ENCODE peak calls at places on chromosomes 5 and 9, in six cellular contexts. D, F, M, A, X and B are unnamed samples.
A peak's percentile ranks its signal among the peaks of the same experiment; 100 is the strongest.

GRCh38 chr9:22216730-22217160 is 207.6 kb upstream of the CDKN2B start:
- DNase-seq in D (no peak), A (no peak), X (no peak), F (no peak), M (no peak), B (no peak)

GRCh38 chr5:126446498-126447224 is 23.5 kb downstream of the GRAMD2B start:
- DNase-seq in X (no peak), F (no peak), M (no peak), D (peak; percentile 61), A (no peak), B (peak; percentile 53)

GRCh38 chr9:75601280-75601679 is 289.2 kb upstream of the PCSK5 start:
- DNase-seq in X (no peak), M (no peak), F (no peak), D (no peak), A (no peak), B (no peak)

GRCh38 chr5:166324372-166324771 is 1967.1 kb upstream of the WWC1 start:
- DNase-seq in D (no peak), A (peak; percentile 58), X (no peak), F (no peak), M (no peak), B (no peak)

GRCh38 chr9:81871695-81872094 is 56.5 kb upstream of the SPATA31D4 start:
- DNase-seq in D (no peak), A (no peak), M (no peak), X (no peak), F (no peak), B (no peak)

GRCh38 chr5:139980765-139981164 is 62.3 kb downstream of the NRG2 start:
- DNase-seq in A (no peak), F (no peak), M (no peak), X (no peak), D (no peak), B (no peak)

GRCh38 chr5:176900783-176901204 is 1.6 kb upstream of the HK3 start:
- DNase-seq in M (no peak), A (no peak), D (no peak), F (no peak), X (no peak), B (no peak)

GRCh38 chr5:31086839-31087415 is 106.6 kb upstream of the CDH6 start:
- DNase-seq in F (no peak), M (no peak), X (no peak), A (no peak), D (no peak), B (no peak)

GRCh38 chr9:97615439-97616072 is 17.6 kb downstream of the TSTD2 start:
- DNase-seq in A (peak; percentile 79), X (peak; percentile 76), D (peak; percentile 70), F (peak; percentile 70), M (no peak), B (peak; percentile 77)

GRCh38 chr5:161051920-161052500 is 200.0 kb upstream of the ATP10B start:
- DNase-seq in M (no peak), A (no peak), F (no peak), X (no peak), D (no peak), B (no peak)

GRCh38 chr5:10633271-10634049 is 69.6 kb downstream of the ANKRD33B start:
- DNase-seq in F (no peak), A (no peak), X (peak; percentile 8), D (no peak), M (peak; percentile 40), B (no peak)

GRCh38 chr9:106718996-106719395 is 144.0 kb upstream of the ZNF462 start:
- DNase-seq in A (no peak), F (no peak), X (no peak), D (no peak), M (no peak), B (no peak)

GRCh38 chr5:135384898-135385297 is 14.1 kb downstream of the MACROH2A1 start:
- DNase-seq in A (no peak), D (no peak), M (no peak), F (no peak), X (no peak), B (no peak)

GRCh38 chr5:155839251-155840037 is 487.5 kb upstream of the SGCD start:
- DNase-seq in M (no peak), D (no peak), F (no peak), X (no peak), A (peak; percentile 70), B (no peak)

GRCh38 chr5:55620009-55620770 is 85.4 kb upstream of the PLPP1 start:
- DNase-seq in X (no peak), D (no peak), A (no peak), F (no peak), M (no peak), B (no peak)

GRCh38 chr5:160097981-160098380 is 21.3 kb downstream of the PWWP2A start:
- DNase-seq in M (no peak), D (no peak), X (no peak), F (no peak), A (no peak), B (no peak)

GRCh38 chr5:148790545-148791333 is 35.7 kb upstream of the ADRB2 start:
- DNase-seq in F (no peak), X (no peak), A (no peak), M (no peak), D (no peak), B (no peak)

GRCh38 chr5:39019231-39019630 is 55.0 kb downstream of the RICTOR start:
- DNase-seq in D (no peak), F (no peak), M (no peak), A (no peak), X (no peak), B (no peak)

GRCh38 chr5:2205185-2205585 is 322.5 kb upstream of the IRX4 start:
- DNase-seq in A (no peak), M (no peak), D (no peak), F (no peak), X (no peak), B (no peak)

GRCh38 chr9:93111371-93112115 is 15.5 kb downstream of the CARD19 start:
- DNase-seq in F (no peak), M (peak; percentile 68), D (no peak), X (no peak), A (no peak), B (no peak)

GRCh38 chr9:98081477-98082219 is 25.1 kb downstream of the NANS start:
- DNase-seq in D (peak; percentile 57), F (no peak), A (no peak), X (no peak), M (peak; percentile 72), B (no peak)

GRCh38 chr5:151092750-151093149 is 11.9 kb upstream of the TNIP1 start:
- DNase-seq in X (no peak), A (no peak), M (no peak), F (no peak), D (no peak), B (no peak)

GRCh38 chr5:172707285-172708182 is 63.5 kb downstream of the DUSP1 start:
- DNase-seq in D (no peak), X (peak; percentile 50), M (peak; percentile 69), F (no peak), A (peak; percentile 81), B (peak; percentile 37)

GRCh38 chr5:165130656-165131055 is 1625.2 kb downstream of the MAT2B start:
- DNase-seq in X (no peak), A (no peak), M (no peak), D (no peak), F (no peak), B (no peak)

GRCh38 chr9:13109781-13110180 is 169.7 kb downstream of the MPDZ start:
- DNase-seq in M (no peak), A (no peak), F (no peak), X (no peak), D (no peak), B (no peak)

GRCh38 chr5:57745676-57746075 is 263.1 kb upstream of the ACTBL2 start:
- DNase-seq in M (no peak), A (no peak), F (no peak), D (no peak), X (no peak), B (no peak)

GRCh38 chr9:128568470-128569083 is 16.2 kb downstream of the SPTAN1 start:
- DNase-seq in D (no peak), X (no peak), F (no peak), A (no peak), M (no peak), B (no peak)

GRCh38 chr9:30714389-30714788 is 1670.1 kb upstream of the ACO1 start:
- DNase-seq in D (no peak), F (no peak), M (no peak), X (no peak), A (no peak), B (no peak)

GRCh38 chr5:170691623-170692022 is 91.9 kb upstream of the GABRP start:
- DNase-seq in D (no peak), X (no peak), A (peak; percentile 80), F (no peak), M (no peak), B (no peak)

GRCh38 chr5:84861306-84861705 is 476.6 kb upstream of the EDIL3 start:
- DNase-seq in M (no peak), A (no peak), D (no peak), X (no peak), F (no peak), B (no peak)

GRCh38 chr5:156402387-156402921 is 75.5 kb downstream of the SGCD start:
- DNase-seq in D (peak; percentile 33), F (no peak), M (no peak), X (peak; percentile 10), A (peak; percentile 79), B (peak; percentile 8)

GRCh38 chr5:179225387-179225786 is 119.9 kb downstream of the ADAMTS2 start:
- DNase-seq in X (no peak), M (no peak), D (peak; percentile 2), F (no peak), A (no peak), B (no peak)

GRCh38 chr5:91141642-91142041 is 241.5 kb downstream of the ARRDC3 start:
- DNase-seq in D (no peak), M (no peak), F (no peak), A (peak; percentile 25), X (no peak), B (peak; percentile 68)

GRCh38 chr9:87276851-87277251 is 220.8 kb upstream of the DAPK1 start:
- DNase-seq in M (no peak), X (peak; percentile 51), D (no peak), F (no peak), A (no peak), B (no peak)
- H3K4me3 ChIP-seq in M (no peak overlapping the region), X (no peak overlapping the region), D (no peak overlapping the region), F (no peak overlapping the region), A (no peak overlapping the region), B (no peak overlapping the region)

GRCh38 chr5:66206465-66206864 is 62.4 kb downstream of the SREK1 start:
- DNase-seq in A (no peak), F (no peak), D (no peak), M (no peak), X (no peak), B (no peak)
- H3K4me3 ChIP-seq in A (no peak overlapping the region), F (no peak overlapping the region), D (no peak overlapping the region), M (no peak overlapping the region), X (no peak overlapping the region), B (no peak overlapping the region)

GRCh38 chr5:147190236-147190815 is 44.5 kb upstream of the STK32A start:
- DNase-seq in X (no peak), M (no peak), D (no peak), A (no peak), F (peak; percentile 36), B (no peak)
- H3K4me3 ChIP-seq in X (no peak overlapping the region), M (no peak overlapping the region), D (no peak overlapping the region), A (no peak overlapping the region), F (no peak overlapping the region), B (no peak overlapping the region)

DNA sequence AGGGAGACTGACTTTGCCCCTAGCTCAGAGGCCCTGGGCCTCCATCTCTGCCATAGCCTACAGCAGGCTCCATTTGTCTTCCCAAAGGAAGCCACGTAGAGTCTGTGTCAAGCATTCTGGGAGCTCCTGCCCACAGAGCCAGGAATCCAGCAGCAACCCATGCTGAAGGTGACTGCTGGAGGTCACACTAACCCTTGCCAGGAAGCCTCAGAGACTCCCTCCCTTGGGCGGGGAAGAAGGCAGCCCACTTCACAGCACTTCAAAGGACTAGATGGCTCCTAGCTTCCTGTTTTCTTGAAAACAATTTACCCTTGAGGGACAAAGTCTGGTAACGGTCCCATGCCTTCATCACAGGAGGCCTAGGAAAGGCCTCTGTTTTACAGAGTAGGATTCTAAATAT is 1.7 kb downstream of the CKMT2 start:
- DNase-seq in A (no peak), X (no peak), D (no peak), F (no peak), M (no peak), B (no peak)
- H3K4me3 ChIP-seq in A (no peak overlapping the region), X (no peak overlapping the region), D (no peak overlapping the region), F (no peak overlapping the region), M (no peak overlapping the region), B (no peak overlapping the region)